ENCODE peak calls at places on chromosomes 12 and 14, in seven cellular contexts. P is effector CD4-positive, alpha-beta T cell; J is activated T-cell treated with anti-CD3 and anti-CD28 coated beads, Interleukin-2, amount 50 U/mL, for 24 hours; U is astrocyte of the spinal cord; C is KG1; W is dermis microvascular lymphatic vessel endothelial cell; Q is stimulated activated CD8-positive, alpha-beta memory T cell treated with anti-CD3 and anti-CD28 coated beads, Interleukin-4, amount 100 ng/mL, for 4 hours. N is an unnamed sample.

GRCh38 chr12:42510823-42511222 is 78.7 kb downstream of the PRICKLE1 start:
- DNase-seq in W (no peak), J (no peak), C (no peak), P (no peak), U (no peak), Q (no peak), N (no peak)

GRCh38 chr12:76790564-76791552 is 26.9 kb downstream of the ZDHHC17 start:
- DNase-seq in J (no peak), Q (no peak), P (no peak), W (peak; percentile 29), U (peak; percentile 27), C (peak; percentile 16), N (peak; percentile 53)

GRCh38 chr14:24132061-24132685 is 1.7 kb downstream of the FITM1 start:
- DNase-seq in U (no peak), C (no peak), P (no peak), W (no peak), Q (no peak), J (peak; percentile 68), N (no peak)

GRCh38 chr12:1273051-1273450 is 282.0 kb downstream of the ERC1 start:
- DNase-seq in J (no peak), C (no peak), Q (no peak), U (no peak), W (no peak), P (no peak), N (no peak)

GRCh38 chr12:130982565-130983225 is 29.0 kb downstream of the ADGRD1 start:
- DNase-seq in Q (no peak), J (no peak), C (no peak), U (no peak), P (no peak), W (no peak), N (no peak)

GRCh38 chr12:2804390-2805145 is 7.9 kb upstream of the ITFG2 start:
- DNase-seq in C (no peak), P (no peak), J (no peak), U (peak; percentile 74), W (no peak), Q (no peak), N (no peak)

GRCh38 chr12:101414533-101415119 is 7.1 kb upstream of the ARL1 start:
- DNase-seq in Q (no peak), W (peak; percentile 26), C (peak; percentile 47), U (peak; percentile 72), J (no peak), P (no peak), N (peak; percentile 71)

GRCh38 chr12:132560831-132561783 is 49.3 kb downstream of the LRCOL1 start:
- DNase-seq in W (peak; percentile 33), C (peak; percentile 71), J (peak; percentile 86), P (peak; percentile 66), U (peak; percentile 53), Q (peak; percentile 47), N (peak; percentile 96)

GRCh38 chr14:91019673-91020072 is 40.8 kb downstream of the RPS6KA5 start:
- DNase-seq in C (no peak), P (no peak), U (no peak), Q (no peak), W (no peak), J (no peak), N (no peak)

GRCh38 chr12:40986031-40986430 is 202.1 kb upstream of the PDZRN4 start:
- DNase-seq in P (no peak), C (no peak), J (no peak), U (no peak), Q (no peak), W (no peak), N (no peak)

GRCh38 chr14:95330591-95331370 is 11.1 kb upstream of the CLMN start:
- DNase-seq in C (no peak), Q (no peak), W (no peak), P (no peak), J (no peak), U (no peak), N (no peak)

GRCh38 chr12:132429122-132429931 is 60.6 kb upstream of the FBRSL1 start:
- DNase-seq in Q (no peak), W (no peak), P (no peak), J (no peak), U (no peak), C (peak; percentile 4), N (no peak)

GRCh38 chr14:67241416-67242362 is at the start of gene PALS1:
- DNase-seq in Q (peak; percentile 11), P (no peak), J (no peak), U (peak; percentile 85), W (peak; percentile 44), C (peak; percentile 67), N (peak; percentile 55)

GRCh38 chr12:90854136-90854689 is 100.8 kb downstream of the CCER1 start:
- DNase-seq in Q (no peak), U (peak; percentile 68), C (no peak), J (no peak), P (no peak), W (peak; percentile 33), N (peak; percentile 52)

GRCh38 chr12:52216807-52217206 is 16.2 kb upstream of the KRT7 start:
- DNase-seq in P (no peak), Q (no peak), J (no peak), W (peak; percentile 35), U (no peak), C (no peak), N (no peak)

GRCh38 chr12:4115570-4115969 is 158.0 kb upstream of the CCND2 start:
- DNase-seq in W (no peak), J (no peak), Q (no peak), C (no peak), P (no peak), U (no peak), N (no peak)

GRCh38 chr14:76201162-76201561 is 49.4 kb downstream of the GPATCH2L start:
- DNase-seq in P (no peak), W (no peak), C (no peak), J (no peak), Q (no peak), U (peak; percentile 76), N (no peak)

GRCh38 chr12:18899678-18900317 is 161.9 kb downstream of the CAPZA3 start:
- DNase-seq in J (no peak), U (no peak), Q (no peak), W (no peak), C (no peak), P (no peak), N (no peak)

GRCh38 chr14:55874785-55875184 is 243.4 kb upstream of the PELI2 start:
- DNase-seq in U (no peak), W (no peak), C (no peak), P (no peak), Q (no peak), J (no peak), N (no peak)

GRCh38 chr12:98771811-98772752 is 127.0 kb downstream of the APAF1 start:
- DNase-seq in U (no peak), W (no peak), C (no peak), Q (no peak), P (no peak), J (no peak), N (no peak)

GRCh38 chr14:68813318-68813838 is 20.5 kb upstream of the ZFP36L1 start:
- DNase-seq in P (no peak), J (peak; percentile 42), Q (no peak), C (no peak), U (no peak), W (no peak), N (no peak)

GRCh38 chr14:36069535-36069900 is 107.0 kb downstream of the PTCSC3 start:
- DNase-seq in J (peak; percentile 31), W (peak; percentile 24), P (no peak), Q (no peak), C (peak; percentile 19), U (peak; percentile 39), N (peak; percentile 56)

GRCh38 chr14:74085828-74086227 is 1.1 kb downstream of the LIN52 start:
- DNase-seq in W (no peak), P (no peak), Q (no peak), J (no peak), U (no peak), C (no peak), N (peak; percentile 35)